ENCODE peak calls at places on chromosome 9, in seven cellular contexts. A, R, W, Q, C, B and T are unnamed samples.

GRCh38 chr9:87836951-87837715 is 45.5 kb upstream of the SPATA31E1 start:
- DNase-seq in A (no peak), R (no peak), W (no peak), Q (no peak), C (no peak), B (peak; percentile 46), T (no peak)

GRCh38 chr9:87395804-87396458 is 101.7 kb upstream of the DAPK1 start:
- DNase-seq in A (no peak), R (no peak), W (no peak), Q (peak; percentile 54), C (no peak), B (no peak), T (no peak)

GRCh38 chr9:98993570-98993945 is 49.9 kb downstream of the COL15A1 start:
- DNase-seq in A (no peak), R (no peak), W (no peak), Q (no peak), C (no peak), B (no peak), T (no peak)

GRCh38 chr9:129857207-129857606 is 21.9 kb downstream of the USP20 start:
- DNase-seq in A (no peak), R (no peak), W (no peak), Q (no peak), C (no peak), B (no peak), T (no peak)

GRCh38 chr9:126471084-126471611 is 142.6 kb upstream of the LMX1B start:
- DNase-seq in A (peak; percentile 93), R (no peak), W (peak; percentile 60), Q (no peak), C (no peak), B (peak; percentile 92), T (no peak)

GRCh38 chr9:76394896-76395244 is 644 bp upstream of the RFK start:
- DNase-seq in A (peak; percentile 83), R (peak; percentile 81), W (peak; percentile 26), Q (peak; percentile 74), C (peak; percentile 54), B (no peak), T (no peak)

GRCh38 chr9:120587357-120587756 is 7.4 kb upstream of the CDK5RAP2 start:
- DNase-seq in A (no peak), R (no peak), W (no peak), Q (no peak), C (no peak), B (no peak), T (no peak)

GRCh38 chr9:114641974-114642373 is 15.6 kb downstream of the TEX53 start:
- DNase-seq in A (no peak), R (no peak), W (no peak), Q (no peak), C (no peak), B (no peak), T (no peak)

GRCh38 chr9:133128152-133128551 is 7.1 kb upstream of the RALGDS start:
- DNase-seq in A (no peak), R (no peak), W (no peak), Q (no peak), C (no peak), B (no peak), T (no peak)

GRCh38 chr9:4334439-4334838 is 34.6 kb upstream of the GLIS3 start:
- DNase-seq in A (no peak), R (no peak), W (no peak), Q (peak; percentile 16), C (peak; percentile 71), B (no peak), T (no peak)